ENCODE peak calls at places on chromosomes 11 and 22, in nine cellular contexts. W is keratinocyte; U is adrenal gland; I is effector memory CD4-positive, alpha-beta T cell; S is heart left ventricle; N is mesenchymal stem cell; D is A549; P is endothelial cell of umbilical vein; Y is tibial artery. C is an unnamed sample.
A peak's percentile ranks its signal among the peaks of the same experiment; 100 is the strongest.

GRCh38 chr11:359181-359714 is 10.1 kb upstream of the B4GALNT4 start:
- DNase-seq in Y (peak; percentile 42), P (no peak), N (no peak), S (no peak), U (no peak), I (no peak), D (no peak), W (no peak), C (no peak)

GRCh38 chr22:17647996-17648395 is 9.4 kb downstream of the BCL2L13 start:
- DNase-seq in I (no peak), S (no peak), P (no peak), Y (no peak), N (no peak), D (no peak), W (no peak), U (no peak), C (no peak)

GRCh38 chr11:7523416-7524210 is 9.8 kb downstream of the PPFIBP2 start:
- DNase-seq in N (no peak), P (no peak), D (no peak), Y (no peak), U (no peak), S (no peak), I (no peak), W (no peak), C (no peak)

GRCh38 chr22:37659066-37659896 is 758 bp downstream of the PDXP start:
- DNase-seq in N (no peak), W (no peak), P (no peak), Y (no peak), U (no peak), S (no peak), D (no peak), I (no peak), C (no peak)

GRCh38 chr11:134516529-134516928 is 104.5 kb upstream of the B3GAT1 start:
- DNase-seq in S (no peak), W (no peak), I (no peak), U (no peak), Y (peak; percentile 52), P (no peak), N (no peak), D (no peak), C (no peak)

GRCh38 chr22:38271927-38272372 is 860 bp downstream of the TMEM184B start:
- DNase-seq in I (no peak), P (no peak), Y (no peak), D (no peak), U (no peak), N (no peak), W (no peak), S (no peak), C (no peak)

GRCh38 chr11:68412593-68413475 is 47.7 kb upstream of the PPP6R3 start:
- DNase-seq in D (no peak), Y (no peak), W (no peak), N (peak; percentile 73), S (peak; percentile 70), U (no peak), I (no peak), P (no peak), C (no peak)

GRCh38 chr22:46769191-46769675 is 6.8 kb downstream of the TBC1D22A start:
- DNase-seq in D (no peak), S (no peak), I (no peak), U (no peak), N (no peak), Y (no peak), P (no peak), W (no peak), C (no peak)

GRCh38 chr22:29443452-29443851 is 5.1 kb downstream of the RFPL1 start:
- DNase-seq in P (no peak), S (no peak), U (no peak), Y (no peak), W (no peak), D (no peak), N (no peak), I (no peak), C (no peak)
- H3K4me1 ChIP-seq in P (no peaks in the 10 kb centered on the region), S (no peaks in the 10 kb centered on the region), U (no peaks in the 10 kb centered on the region), Y (no peaks in the 10 kb centered on the region), W (no peaks in the 10 kb centered on the region), D (no peaks in the 10 kb centered on the region), N (peaks cover 5% of the 10 kb centered on the region), I (no peaks in the 10 kb centered on the region), C (no peaks in the 10 kb centered on the region)

GRCh38 chr11:94785509-94785908 is 17.4 kb downstream of the AMOTL1 start:
- DNase-seq in N (no peak), W (no peak), I (no peak), S (no peak), U (no peak), P (peak; percentile 32), D (no peak), Y (no peak), C (no peak)

GRCh38 chr11:94790771-94791180 is 22.6 kb downstream of the AMOTL1 start:
- DNase-seq in D (no peak), P (no peak), W (no peak), S (no peak), N (no peak), U (no peak), I (no peak), Y (no peak), C (no peak)

GRCh38 chr11:94786264-94787126 is 18.3 kb downstream of the AMOTL1 start:
- DNase-seq in Y (no peak), U (no peak), P (peak; percentile 63), N (peak; percentile 67), W (no peak), I (no peak), S (no peak), D (no peak), C (no peak)

GRCh38 chr11:94787798-94788197 is 19.6 kb downstream of the AMOTL1 start:
- DNase-seq in P (no peak), D (no peak), N (no peak), W (no peak), Y (no peak), U (peak; percentile 46), I (no peak), S (no peak), C (no peak)

DNA sequence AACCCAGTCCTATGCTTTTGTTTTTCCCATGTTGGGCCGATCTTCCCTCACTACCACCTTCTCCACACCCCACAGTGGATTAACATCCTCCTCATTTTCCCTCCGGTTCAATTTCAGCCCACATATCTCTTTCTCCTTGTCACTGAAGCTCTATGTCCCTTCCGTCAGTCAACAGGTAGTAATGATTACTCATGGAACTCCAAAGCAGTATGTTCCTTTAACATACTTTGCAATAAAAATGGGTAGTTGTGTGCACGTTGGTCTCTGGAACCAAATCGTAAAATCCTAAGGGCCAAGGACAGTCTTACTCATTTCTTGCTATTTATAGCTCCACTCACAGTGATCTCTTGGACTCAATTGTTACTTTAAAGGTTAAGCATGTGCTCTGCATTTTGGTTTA is 20.2 kb downstream of the AMOTL1 start:
- DNase-seq in I (no peak), D (no peak), S (no peak), N (peak; percentile 62), U (no peak), Y (no peak), P (peak; percentile 7), W (no peak), C (no peak)
- H3K4me1 ChIP-seq in I (no peaks in the 10 kb centered on the region), D (peaks cover 8% of the 10 kb centered on the region), S (peaks cover 76% of the 10 kb centered on the region), N (peaks cover 15% of the 10 kb centered on the region), U (no peaks in the 10 kb centered on the region), Y (peaks cover 66% of the 10 kb centered on the region), P (peaks cover 30% of the 10 kb centered on the region), W (peaks cover 45% of the 10 kb centered on the region), C (peaks cover 52% of the 10 kb centered on the region)

GRCh38 chr22:50242406-50242949 is 2.3 kb downstream of the TUBGCP6 start:
- DNase-seq in N (no peak), U (no peak), Y (no peak), P (no peak), I (no peak), D (no peak), S (no peak), W (no peak), C (no peak)

GRCh38 chr22:50243704-50244419 is 961 bp downstream of the TUBGCP6 start:
- DNase-seq in U (no peak), P (peak; percentile 14), W (no peak), N (peak; percentile 37), S (no peak), I (no peak), Y (no peak), D (no peak), C (no peak)

GRCh38 chr22:50246242-50247175 is 1.7 kb upstream of the TUBGCP6 start:
- DNase-seq in P (no peak), I (no peak), Y (no peak), U (no peak), S (no peak), N (no peak), W (no peak), D (peak; percentile 47), C (no peak)

GRCh38 chr22:50245214-50246072 is 620 bp upstream of the TUBGCP6 start:
- DNase-seq in I (no peak), P (no peak), W (no peak), N (no peak), S (no peak), D (no peak), U (no peak), Y (no peak), C (no peak)

DNA sequence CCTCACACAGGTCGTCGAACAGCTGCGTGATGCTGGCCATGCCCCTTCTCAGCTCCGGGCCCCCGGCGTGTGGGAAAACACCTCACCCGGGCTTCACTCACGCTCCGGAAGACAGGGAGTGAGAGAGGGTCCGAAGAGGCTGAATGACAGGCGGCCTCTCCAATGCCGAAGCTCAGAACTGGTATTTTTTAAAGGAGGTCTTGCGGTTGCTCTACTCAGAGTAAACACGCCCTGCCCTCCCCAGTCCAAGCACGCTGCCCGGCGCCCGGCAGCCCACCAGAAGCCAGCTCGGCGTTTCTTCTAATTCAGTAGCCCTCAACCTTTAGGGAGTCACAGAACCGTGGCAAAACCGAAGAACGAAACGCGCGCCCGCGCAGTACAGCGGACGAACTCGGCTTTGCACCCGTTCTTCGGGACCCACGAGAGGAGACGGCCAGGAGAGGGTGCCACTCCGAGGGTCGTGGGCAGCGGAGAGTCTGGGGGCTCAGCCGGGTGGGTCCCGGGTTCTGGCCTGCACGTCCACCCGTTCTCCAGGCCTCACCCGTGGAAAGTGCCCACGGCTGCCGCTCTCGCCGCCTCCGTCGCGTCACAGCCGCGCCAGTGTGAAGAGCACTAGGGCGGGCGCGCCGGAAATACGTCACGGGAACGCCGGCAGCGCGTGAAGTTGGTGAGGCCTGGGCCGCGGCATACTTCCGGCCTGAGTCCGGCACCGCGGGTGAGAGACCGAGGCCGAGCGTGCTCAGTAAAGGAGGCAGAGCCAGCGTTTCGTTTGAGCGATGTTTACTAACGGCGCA is at the start of gene TUBGCP6:
- DNase-seq in U (peak; percentile 91), D (peak; percentile 78), I (peak; percentile 89), W (no peak), Y (peak; percentile 96), S (peak; percentile 96), P (peak; percentile 88), N (peak; percentile 95), C (peak; percentile 89)
- H3K4me1 ChIP-seq in U (peaks cover 35% of the 10 kb centered on the region), D (peaks cover 21% of the 10 kb centered on the region), I (peaks cover 56% of the 10 kb centered on the region), W (peaks cover 20% of the 10 kb centered on the region), Y (peaks cover 64% of the 10 kb centered on the region), S (peaks cover 47% of the 10 kb centered on the region), P (peaks cover 26% of the 10 kb centered on the region), N (peaks cover 40% of the 10 kb centered on the region), C (peaks cover 81% of the 10 kb centered on the region)

DNA sequence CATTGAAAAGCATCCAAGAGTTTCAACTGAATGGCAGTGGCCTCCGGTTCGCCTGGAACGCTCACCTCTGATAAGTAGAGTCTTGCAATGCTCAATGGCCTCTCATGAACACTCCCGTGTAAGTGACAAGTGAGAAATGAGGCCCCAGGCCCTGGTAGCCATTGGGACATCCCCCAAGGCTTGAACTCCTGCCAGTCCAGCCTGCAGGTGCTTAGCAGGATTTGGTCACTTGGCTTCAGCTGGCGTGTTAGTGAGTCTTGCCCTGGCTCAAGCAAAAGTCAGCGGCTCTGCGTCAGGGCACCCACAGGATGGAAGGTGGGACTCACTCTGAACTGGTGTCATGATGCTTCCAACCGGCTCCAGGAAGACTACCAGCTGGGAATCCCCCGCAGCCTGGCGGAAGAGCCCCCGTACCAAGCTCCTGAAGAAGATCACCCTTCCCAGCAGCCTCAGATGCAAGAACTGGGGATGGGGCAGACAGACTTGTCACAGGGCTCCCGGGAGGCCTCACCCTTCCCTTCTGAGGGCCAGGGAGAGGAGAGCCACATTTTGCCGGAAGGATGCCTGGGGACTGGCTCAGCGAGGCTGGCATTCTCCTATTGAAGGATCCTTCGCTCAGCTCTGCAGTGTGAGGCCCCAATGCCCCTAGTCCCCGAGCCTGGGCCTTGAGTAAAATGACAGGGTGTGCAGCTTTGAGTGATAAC is 19.3 kb downstream of the MB start:
- DNase-seq in D (no peak), I (no peak), S (peak; percentile 77), Y (no peak), W (no peak), P (no peak), U (no peak), N (no peak), C (no peak)
- H3K4me1 ChIP-seq in D (peaks cover 17% of the 10 kb centered on the region), I (no peaks in the 10 kb centered on the region), S (peaks cover 72% of the 10 kb centered on the region), Y (no peaks in the 10 kb centered on the region), W (peaks cover 8% of the 10 kb centered on the region), P (no peaks in the 10 kb centered on the region), U (no peaks in the 10 kb centered on the region), N (peaks cover 4% of the 10 kb centered on the region), C (no peaks in the 10 kb centered on the region)

C was measured in tibial nerve.